ENCODE peak calls at places on chromosome 16, in seven cellular contexts. Q is cardiac muscle cell; J is HL-60; C is CD8-positive, alpha-beta T cell; L is fibroblast of the aortic adventitia; G is testis; D is AG04450. X is an unnamed sample.
A peak's percentile ranks its signal among the peaks of the same experiment; 100 is the strongest.

GRCh38 chr16:87461466-87461975 is 31.3 kb downstream of the ZCCHC14 start:
- DNase-seq in Q (peak; percentile 89), J (no peak), C (no peak), L (peak; percentile 49), G (peak; percentile 84), D (no peak), X (no peak)

GRCh38 chr16:63100082-63100481 is 1063.8 kb upstream of the CDH8 start:
- DNase-seq in Q (no peak), J (no peak), C (no peak), L (no peak), G (no peak), D (no peak), X (no peak)

GRCh38 chr16:85619089-85619850 is 6.1 kb downstream of the GSE1 start:
- DNase-seq in Q (no peak), J (no peak), C (no peak), L (no peak), G (no peak), D (no peak), X (no peak)

GRCh38 chr16:89118361-89119061 is 24.9 kb downstream of the ACSF3 start:
- DNase-seq in Q (no peak), J (no peak), C (no peak), L (no peak), G (peak; percentile 75), D (no peak), X (no peak)

GRCh38 chr16:27455700-27456099 is 53.7 kb downstream of the IL21R start:
- DNase-seq in Q (no peak), J (no peak), C (no peak), L (no peak), G (no peak), D (no peak), X (no peak)

GRCh38 chr16:30185683-30186421 is 2.5 kb downstream of the CORO1A start:
- DNase-seq in Q (no peak), J (peak; percentile 95), C (peak; percentile 80), L (no peak), G (no peak), D (no peak), X (peak; percentile 60)

GRCh38 chr16:56964243-56965148 is 2.7 kb downstream of the CETP start:
- DNase-seq in Q (peak; percentile 90), J (peak; percentile 84), C (peak; percentile 91), L (peak; percentile 93), G (peak; percentile 97), D (peak; percentile 65), X (peak; percentile 93)

GRCh38 chr16:58655215-58655596 is 25.6 kb upstream of the CNOT1 start:
- DNase-seq in Q (no peak), J (no peak), C (no peak), L (no peak), G (no peak), D (no peak), X (no peak)

GRCh38 chr16:66894948-66895696 is 14.8 kb downstream of the PDP2 start:
- DNase-seq in Q (peak; percentile 90), J (peak; percentile 48), C (peak; percentile 34), L (peak; percentile 83), G (peak; percentile 81), D (no peak), X (peak; percentile 21)

GRCh38 chr16:70419384-70420327 is 19.2 kb downstream of the ST3GAL2 start:
- DNase-seq in Q (no peak), J (no peak), C (no peak), L (no peak), G (no peak), D (no peak), X (no peak)

GRCh38 chr16:55476625-55477533 is 2.1 kb upstream of the MMP2 start:
- DNase-seq in Q (no peak), J (no peak), C (no peak), L (peak; percentile 69), G (peak; percentile 56), D (no peak), X (no peak)

DNA sequence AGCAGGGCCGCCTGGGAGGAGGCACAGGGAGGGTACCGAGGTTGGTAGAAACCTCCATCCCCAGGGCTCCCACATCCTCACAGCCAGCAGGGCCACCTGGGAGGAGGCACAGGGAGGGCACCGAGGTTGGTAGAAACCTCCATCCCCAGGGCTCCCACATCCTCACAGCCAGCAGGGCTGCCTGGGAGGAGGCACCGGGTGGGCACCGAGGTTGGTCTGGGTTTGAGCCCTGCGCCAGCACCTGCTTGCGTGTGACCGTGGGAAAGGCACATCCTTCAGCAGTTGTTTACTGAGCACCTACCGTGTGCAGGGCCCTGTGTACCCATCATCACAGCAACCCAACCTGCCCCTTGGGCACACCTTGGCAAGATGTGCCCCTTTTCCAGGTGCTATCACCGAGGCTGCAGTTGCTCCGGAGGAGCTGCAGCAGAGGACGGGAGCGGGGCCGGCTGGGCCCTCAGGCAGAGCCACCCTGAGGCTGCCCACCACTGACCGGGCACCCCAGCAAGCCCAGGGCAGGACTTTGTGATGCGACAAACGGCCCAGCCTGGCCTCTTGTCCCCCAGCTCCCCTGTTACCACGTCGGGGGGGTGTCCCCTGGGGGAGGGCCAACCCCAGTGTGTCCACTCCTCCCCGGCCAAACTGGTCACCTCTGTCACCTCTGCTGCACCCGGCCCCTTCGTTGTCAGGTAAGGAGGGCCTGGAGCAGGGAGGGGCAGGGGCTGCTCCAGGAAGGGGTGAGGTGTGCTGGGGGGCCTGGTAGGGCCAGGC is 22.1 kb upstream of the OSGIN1 start:
- DNase-seq in Q (no peak), J (no peak), C (no peak), L (no peak), G (no peak), D (no peak), X (no peak)
- TF ChIP-seq CTCF in Q (no peak), J (no peak), C (no peak), L (no peak), G (no peak), D (no peak), X (no peak)

DNA sequence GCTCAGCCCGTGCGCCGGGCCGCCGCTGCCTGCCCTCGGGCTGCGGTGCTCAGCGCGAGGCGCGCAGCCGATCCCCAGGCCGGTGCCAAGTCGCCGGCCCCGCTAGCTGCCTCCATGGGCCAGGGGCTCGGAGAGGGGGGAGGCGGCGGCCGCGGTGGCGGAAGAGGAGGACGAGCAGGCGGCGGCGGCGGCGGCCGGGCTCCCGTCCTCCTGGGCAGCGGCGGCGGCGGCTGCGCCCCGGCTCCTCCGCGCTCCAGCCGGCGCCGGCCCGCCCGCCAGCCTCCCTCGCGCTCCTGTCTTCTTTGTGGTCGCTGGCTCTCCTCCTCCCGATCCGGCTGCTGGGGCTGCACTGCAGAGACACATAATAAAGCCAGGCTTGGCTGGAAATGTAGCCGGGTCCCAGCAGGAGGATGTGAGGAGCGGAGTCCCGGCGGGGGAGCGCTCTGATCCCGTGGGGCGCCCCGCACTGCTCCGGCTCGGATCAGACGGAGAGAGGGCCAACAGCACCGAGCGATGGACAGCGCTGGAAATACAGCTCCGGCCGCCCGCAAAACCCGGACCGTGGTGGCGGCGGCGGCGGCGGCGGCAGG is 924 bp upstream of the ZNF423 start:
- DNase-seq in Q (peak; percentile 87), J (no peak), C (no peak), L (peak; percentile 75), G (peak; percentile 85), D (peak; percentile 6), X (peak; percentile 21)
- TF ChIP-seq CTCF in Q (peak; percentile 37), J (no peak), C (no peak), L (peak; percentile 45), G (no peak), D (peak; percentile 34), X (no peak)

DNA sequence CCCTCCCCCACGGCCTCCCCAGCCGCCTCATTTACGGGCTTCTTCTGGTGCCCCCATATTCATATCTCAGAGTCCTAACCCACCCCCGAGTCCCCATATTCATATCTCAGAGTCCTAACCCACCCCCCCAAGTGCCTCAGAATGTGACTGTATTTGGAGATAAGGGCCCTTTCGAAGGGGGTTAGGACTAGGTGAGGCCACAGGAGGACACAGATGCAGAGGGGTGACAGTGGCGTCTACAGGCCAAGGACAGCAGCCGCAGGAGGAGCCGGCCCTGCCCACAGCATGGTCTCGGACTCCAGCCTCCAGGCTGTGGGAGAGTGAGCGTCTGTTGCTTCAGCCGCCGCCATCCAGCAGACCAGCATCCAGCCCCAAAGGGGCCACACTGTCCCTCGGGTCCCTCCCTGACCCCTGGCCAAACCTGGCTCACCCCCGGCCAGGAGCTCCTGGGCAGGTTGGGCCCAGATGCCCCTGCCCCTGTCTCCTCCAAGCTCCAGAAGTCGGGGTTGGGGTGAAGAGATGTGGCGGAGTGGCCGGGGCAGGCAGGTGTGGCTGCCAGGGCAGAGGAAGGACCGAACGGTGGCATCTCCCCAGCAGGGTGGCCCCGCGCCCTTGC is 25.5 kb downstream of the CACNA1H start:
- DNase-seq in Q (no peak), J (no peak), C (no peak), L (no peak), G (no peak), D (no peak), X (no peak)
- TF ChIP-seq CTCF in Q (no peak), J (no peak), C (no peak), L (no peak), G (no peak), D (no peak), X (no peak)

DNA sequence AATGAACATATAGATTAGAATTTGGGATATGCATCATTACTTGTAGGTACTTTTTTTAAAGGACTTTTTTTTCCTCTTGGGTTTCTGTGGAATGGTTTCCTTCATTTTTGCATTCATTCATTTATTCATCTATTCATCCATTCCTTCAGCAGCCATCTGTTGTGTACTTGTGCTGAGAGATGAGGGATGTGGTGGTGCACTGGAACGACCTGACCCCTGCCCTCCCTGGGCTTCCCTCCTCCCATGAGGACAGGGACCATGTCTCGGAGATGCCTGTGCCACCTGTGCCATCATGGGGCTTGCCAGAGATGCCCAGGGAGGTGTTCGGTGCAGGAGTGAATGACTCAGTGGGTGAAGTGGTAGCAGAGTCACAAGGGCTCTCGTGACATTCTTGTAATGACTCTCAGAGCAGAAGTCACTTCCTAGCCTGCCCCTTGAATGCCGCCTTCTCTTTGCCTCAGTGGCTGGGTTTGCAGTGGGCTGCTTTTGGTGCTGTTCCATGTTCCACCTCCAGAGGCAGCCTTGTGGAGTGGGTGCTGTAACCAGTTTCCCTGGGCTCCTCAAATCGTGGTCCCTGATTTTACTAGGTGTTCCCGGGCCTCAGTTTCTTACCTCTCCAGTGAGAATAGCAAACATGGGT is 43.9 kb downstream of the CLEC16A start:
- DNase-seq in Q (no peak), J (no peak), C (no peak), L (no peak), G (no peak), D (no peak), X (no peak)
- TF ChIP-seq CTCF in Q (peak; percentile 20), J (peak; percentile 7), C (peak; percentile 18), L (peak; percentile 42), G (peak; percentile 25), D (peak; percentile 42), X (no peak)

GRCh38 chr16:83899272-83899897 is 470 bp downstream of the MLYCD start:
- DNase-seq in Q (peak; percentile 78), J (peak; percentile 60), C (no peak), L (peak; percentile 56), G (peak; percentile 49), D (peak; percentile 13), X (no peak)
- TF ChIP-seq CTCF in Q (peak; percentile 11), J (no peak), C (no peak), L (no peak), G (no peak), D (no peak), X (no peak)

GRCh38 chr16:52747196-52747595 is 200.3 kb upstream of the TOX3 start:
- DNase-seq in Q (no peak), J (no peak), C (no peak), L (no peak), G (no peak), D (no peak), X (no peak)
- TF ChIP-seq CTCF in Q (no peak), J (no peak), C (no peak), L (no peak), G (no peak), D (no peak), X (no peak)